ENCODE peak calls at places on chromosomes 11 and 22, in nine cellular contexts. S, U, H, O, L, R, X, K and A are unnamed samples.
A peak's percentile ranks its signal among the peaks of the same experiment; 100 is the strongest.

GRCh38 chr11:86484164-86484794 is 109.6 kb downstream of the CCDC81 start:
- DNase-seq in S (peak; percentile 96), U (peak; percentile 82), H (peak; percentile 35), O (peak; percentile 91), L (peak; percentile 61), R (peak; percentile 87), X (peak; percentile 74), K (no peak), A (peak; percentile 98)

GRCh38 chr11:64799256-64799924 is 3.6 kb downstream of the MAP4K2 start:
- DNase-seq in S (no peak), U (no peak), H (no peak), O (no peak), L (no peak), R (no peak), X (no peak), K (no peak), A (no peak)

GRCh38 chr11:61550665-61551227 is 30.1 kb downstream of the SYT7 start:
- DNase-seq in S (no peak), U (no peak), H (no peak), O (no peak), L (no peak), R (no peak), X (no peak), K (no peak), A (no peak)

GRCh38 chr11:123235117-123235686 is 40.2 kb upstream of the CLMP start:
- DNase-seq in S (no peak), U (no peak), H (peak; percentile 48), O (peak; percentile 27), L (peak; percentile 13), R (no peak), X (peak; percentile 79), K (no peak), A (no peak)

GRCh38 chr22:23915230-23915754 is 21.1 kb downstream of the MIF start:
- DNase-seq in S (no peak), U (no peak), H (no peak), O (no peak), L (no peak), R (no peak), X (no peak), K (no peak), A (no peak)

GRCh38 chr11:2800655-2801531 is 84.7 kb downstream of the CDKN1C start:
- DNase-seq in S (no peak), U (no peak), H (peak; percentile 12), O (no peak), L (no peak), R (no peak), X (no peak), K (no peak), A (no peak)

GRCh38 chr22:24952837-24953293 is 349 bp downstream of the KIAA1671 start:
- DNase-seq in S (no peak), U (peak; percentile 73), H (peak; percentile 41), O (peak; percentile 73), L (no peak), R (peak; percentile 5), X (no peak), K (peak; percentile 41), A (peak; percentile 47)

GRCh38 chr11:65714433-65714832 is 2.4 kb downstream of the KAT5 start:
- DNase-seq in S (no peak), U (no peak), H (no peak), O (no peak), L (no peak), R (no peak), X (no peak), K (no peak), A (no peak)

GRCh38 chr11:68213555-68214172 is 568 bp upstream of the KMT5B start:
- DNase-seq in S (peak; percentile 94), U (peak; percentile 91), H (peak; percentile 90), O (peak; percentile 66), L (peak; percentile 35), R (peak; percentile 100), X (peak; percentile 85), K (peak; percentile 87), A (peak; percentile 98)

GRCh38 chr11:68214173-68215086 is 1.3 kb upstream of the KMT5B start:
- DNase-seq in S (no peak), U (no peak), H (no peak), O (no peak), L (no peak), R (peak; percentile 33), X (no peak), K (no peak), A (no peak)

GRCh38 chr11:68216171-68216938 is 3.3 kb upstream of the KMT5B start:
- DNase-seq in S (no peak), U (no peak), H (peak; percentile 43), O (no peak), L (no peak), R (no peak), X (no peak), K (peak; percentile 58), A (no peak)

GRCh38 chr11:68215087-68215445 is 2.0 kb upstream of the KMT5B start:
- DNase-seq in S (no peak), U (no peak), H (no peak), O (no peak), L (no peak), R (no peak), X (peak; percentile 27), K (no peak), A (no peak)

GRCh38 chr11:68215524-68216170 is 2.6 kb upstream of the KMT5B start:
- DNase-seq in S (no peak), U (no peak), H (no peak), O (no peak), L (no peak), R (no peak), X (no peak), K (no peak), A (no peak)
- H3K4me3 ChIP-seq in S (no peak overlapping the region), U (no peak overlapping the region), H (peak overlapping the region; percentile 43), O (no peak overlapping the region), L (no peak overlapping the region), R (no peak overlapping the region), X (no peak overlapping the region), K (no peak overlapping the region), A (no peak overlapping the region)

DNA sequence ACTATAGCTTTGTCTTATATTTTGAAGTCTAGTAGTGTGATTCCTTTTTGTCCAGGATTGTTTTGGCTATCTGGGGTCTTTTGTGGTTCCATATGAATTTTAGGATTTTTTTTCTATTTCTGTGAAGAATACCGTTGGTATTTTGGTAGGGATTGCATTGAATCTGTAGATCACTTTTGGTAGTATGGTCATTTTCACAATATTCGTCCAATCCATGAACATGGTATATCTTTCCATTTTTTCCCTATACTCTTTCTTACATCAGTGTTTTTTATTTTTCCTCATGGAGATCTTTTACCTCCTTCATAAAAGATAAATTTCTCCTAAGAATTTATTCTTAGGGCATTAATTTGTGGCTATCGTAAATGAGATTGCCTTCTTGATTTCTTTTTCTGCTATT is 29.1 kb downstream of the MADD start:
- DNase-seq in S (no peak), U (no peak), H (no peak), O (no peak), L (no peak), R (no peak), X (no peak), K (no peak), A (no peak)
- H3K9me3 ChIP-seq in S (peaks cover 8% of the 10 kb centered on the region), U (no peaks in the 10 kb centered on the region), H (peaks cover 44% of the 10 kb centered on the region), O (peaks cover 17% of the 10 kb centered on the region), L (peaks cover 6% of the 10 kb centered on the region), R (peaks cover 2% of the 10 kb centered on the region), X (no peaks in the 10 kb centered on the region), K (no peaks in the 10 kb centered on the region), A (no peaks in the 10 kb centered on the region)

GRCh38 chr11:84673753-84674152 is 953.4 kb downstream of the DLG2 start:
- DNase-seq in S (no peak), U (no peak), H (no peak), O (no peak), L (no peak), R (no peak), X (no peak), K (no peak), A (peak; percentile 48)

GRCh38 chr11:84675631-84676030 is 951.5 kb downstream of the DLG2 start:
- DNase-seq in S (no peak), U (no peak), H (no peak), O (no peak), L (no peak), R (no peak), X (no peak), K (no peak), A (no peak)

DNA sequence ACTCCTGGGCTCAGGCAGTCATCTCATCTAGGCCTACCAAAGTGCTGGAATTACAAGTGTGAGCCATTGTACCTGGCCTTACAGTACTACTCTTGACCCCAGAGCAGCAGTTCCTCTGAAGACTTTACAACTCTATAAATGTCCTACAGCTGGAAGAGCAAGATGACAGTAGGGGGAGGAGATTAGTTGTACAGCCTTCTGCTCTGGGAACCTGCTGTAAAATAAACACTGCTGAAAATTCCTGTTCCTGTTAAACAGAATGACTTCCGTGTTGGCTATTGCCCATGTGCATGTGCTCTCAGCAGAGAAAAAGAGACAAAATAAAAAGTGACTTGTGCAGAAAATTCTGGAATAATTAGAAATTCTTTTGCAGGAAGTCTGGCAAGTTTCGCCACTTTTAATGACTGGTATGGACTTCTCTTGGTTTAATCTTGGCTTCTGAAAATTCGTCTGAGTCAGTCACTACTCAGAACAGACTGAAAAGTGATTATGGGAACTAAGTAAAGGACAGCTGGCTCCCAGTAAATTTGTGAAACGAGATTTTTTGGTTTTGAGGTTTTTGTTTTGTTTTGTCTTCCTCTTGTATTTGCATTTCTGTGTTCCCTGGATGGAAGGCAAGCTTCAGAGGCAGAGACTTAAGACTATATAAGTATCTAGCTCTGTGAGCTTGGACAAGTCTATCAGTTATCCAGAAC is 955.7 kb downstream of the DLG2 start:
- DNase-seq in S (no peak), U (no peak), H (no peak), O (no peak), L (no peak), R (no peak), X (no peak), K (peak; percentile 50), A (no peak)
- H3K4me3 ChIP-seq in S (no peak overlapping the region), U (no peak overlapping the region), H (no peak overlapping the region), O (no peak overlapping the region), L (no peak overlapping the region), R (no peak overlapping the region), X (no peak overlapping the region), K (no peak overlapping the region), A (no peak overlapping the region)

GRCh38 chr22:47203554-47203991 is 441.1 kb downstream of the TBC1D22A start:
- DNase-seq in S (no peak), U (no peak), H (no peak), O (no peak), L (no peak), R (no peak), X (no peak), K (no peak), A (no peak)

GRCh38 chr22:47205081-47205491 is 442.6 kb downstream of the TBC1D22A start:
- DNase-seq in S (no peak), U (no peak), H (no peak), O (no peak), L (no peak), R (no peak), X (no peak), K (no peak), A (no peak)

GRCh38 chr22:47202819-47203553 is 440.5 kb downstream of the TBC1D22A start:
- DNase-seq in S (no peak), U (no peak), H (no peak), O (no peak), L (no peak), R (no peak), X (no peak), K (no peak), A (no peak)

GRCh38 chr22:47205562-47205961 is 443.1 kb downstream of the TBC1D22A start:
- DNase-seq in S (no peak), U (no peak), H (no peak), O (no peak), L (no peak), R (no peak), X (no peak), K (no peak), A (no peak)

DNA sequence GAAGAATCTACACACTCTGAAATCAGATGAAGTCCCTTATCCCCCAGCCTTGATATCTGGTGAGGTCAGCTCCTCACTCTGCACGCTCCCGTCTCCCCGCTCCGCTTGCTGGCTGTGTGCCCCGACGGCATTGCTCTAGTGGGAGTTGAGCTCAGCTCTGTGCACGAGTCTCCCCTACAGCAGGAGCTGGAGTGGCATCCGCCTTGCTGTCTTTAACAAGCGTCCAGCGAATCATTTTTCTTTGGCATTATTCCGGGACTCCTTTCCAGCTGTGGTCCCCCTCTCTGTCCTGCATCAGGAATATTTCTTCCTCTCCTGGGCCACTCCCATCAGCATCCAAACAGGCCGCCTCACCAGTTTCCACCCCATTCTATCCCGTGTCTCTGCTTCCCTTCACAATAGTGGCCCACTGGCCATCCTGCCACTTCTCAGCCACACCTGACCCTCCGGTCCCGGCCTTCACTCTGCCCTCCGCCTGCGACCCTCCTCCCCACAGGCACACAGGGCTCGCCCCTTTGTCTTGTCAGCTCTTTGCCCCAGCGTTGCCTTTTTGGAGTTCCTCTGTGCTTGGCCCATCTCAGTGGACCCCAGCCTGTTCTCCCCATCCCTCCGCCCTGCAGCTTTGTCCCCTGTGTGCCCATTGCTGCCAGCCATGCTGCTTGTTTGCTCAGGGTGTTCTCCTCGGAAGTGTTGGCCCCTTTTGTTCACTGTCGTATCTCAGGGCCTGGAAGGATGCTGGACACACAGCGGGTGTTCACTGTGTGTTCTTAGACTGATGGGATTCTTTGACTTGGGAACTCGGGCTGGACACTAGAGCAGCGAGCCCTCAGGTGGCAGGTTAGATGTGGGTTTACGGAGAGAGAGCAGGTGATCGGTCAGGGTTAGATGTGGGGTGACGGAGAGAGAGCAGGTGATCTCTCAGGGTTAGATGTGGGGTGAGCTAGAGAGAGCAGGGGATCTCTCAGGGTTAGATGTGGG is 441.8 kb downstream of the TBC1D22A start:
- DNase-seq in S (no peak), U (no peak), H (no peak), O (no peak), L (no peak), R (no peak), X (no peak), K (no peak), A (no peak)
- H3K9me3 ChIP-seq in S (peaks cover 2% of the 10 kb centered on the region), U (peaks cover 24% of the 10 kb centered on the region), H (no peaks in the 10 kb centered on the region), O (no peaks in the 10 kb centered on the region), L (no peaks in the 10 kb centered on the region), R (no peaks in the 10 kb centered on the region), X (no peaks in the 10 kb centered on the region), K (no peaks in the 10 kb centered on the region), A (no peaks in the 10 kb centered on the region)